ENCODE peak calls at places on chromosomes 3 and 15, in four cellular contexts. S is HepG2, A is A549, C is K562. F is an unnamed sample.

GRCh38 chr3:140023616-140024530 is 88.9 kb downstream of the CLSTN2 start:
- DNase-seq in S (no peak), A (no peak), C (no peak), F (no peak)

GRCh38 chr3:78076379-78076778 is 1036.5 kb downstream of the ROBO2 start:
- DNase-seq in A (no peak), C (no peak), S (no peak), F (no peak)

GRCh38 chr15:29473621-29474105 is 204.0 kb upstream of the NSMCE3 start:
- DNase-seq in C (no peak), S (no peak), A (no peak), F (no peak)

GRCh38 chr3:148131990-148132638 is 565.6 kb upstream of the AGTR1 start:
- DNase-seq in C (no peak), S (no peak), A (no peak), F (no peak)

GRCh38 chr15:45372032-45372995 is 6.0 kb downstream of the GATM start:
- DNase-seq in S (no peak), C (no peak), A (no peak), F (no peak)

GRCh38 chr3:74426571-74426970 is 187.9 kb downstream of the CNTN3 start:
- DNase-seq in S (no peak), A (no peak), C (no peak), F (no peak)

GRCh38 chr3:158709666-158710083 is 22.6 kb downstream of the RARRES1 start:
- DNase-seq in C (peak), S (no peak), A (peak), F (no peak)

GRCh38 chr3:101925564-101925963 is 76.2 kb downstream of the NFKBIZ start:
- DNase-seq in C (no peak), S (no peak), A (peak), F (no peak)

GRCh38 chr3:4314688-4315087 is 11.5 kb downstream of the SETMAR start:
- DNase-seq in S (no peak), C (no peak), A (peak), F (no peak)

GRCh38 chr3:60431599-60431958 is 819.7 kb downstream of the FHIT start:
- DNase-seq in C (peak), S (no peak), A (peak), F (no peak)

GRCh38 chr3:12097972-12098371 is 60.7 kb downstream of the TIMP4 start:
- DNase-seq in A (no peak), S (no peak), C (no peak), F (no peak)

GRCh38 chr15:96230557-96231181 is 99.8 kb upstream of the NR2F2 start:
- DNase-seq in S (no peak), C (no peak), A (peak), F (no peak)

GRCh38 chr3:102979682-102980378 is 545.0 kb downstream of the ZPLD1 start:
- DNase-seq in S (no peak), A (peak), C (no peak), F (no peak)

GRCh38 chr3:134161817-134162396 is 88.8 kb downstream of the RYK start:
- DNase-seq in C (no peak), A (no peak), S (no peak), F (no peak)

GRCh38 chr3:172449468-172450149 is 1.4 kb upstream of the GHSR start:
- DNase-seq in A (no peak), S (no peak), C (peak), F (no peak)

GRCh38 chr3:70471464-70472342 is 159.3 kb upstream of the MDFIC2 start:
- DNase-seq in S (no peak), C (no peak), A (no peak), F (no peak)

GRCh38 chr15:68729789-68730201 is 90.9 kb downstream of the ANP32A start:
- DNase-seq in C (no peak), A (no peak), S (no peak), F (no peak)

GRCh38 chr15:49831206-49831965 is 210.5 kb downstream of the DTWD1 start:
- DNase-seq in C (no peak), S (no peak), A (peak), F (no peak)

GRCh38 chr3:50545781-50546180 is 21.8 kb downstream of the C3orf18 start:
- DNase-seq in C (no peak), S (no peak), A (no peak), F (no peak)

GRCh38 chr15:98150531-98150930 is 190.0 kb downstream of the ARRDC4 start:
- DNase-seq in S (no peak), A (no peak), C (no peak), F (no peak)

GRCh38 chr3:13145131-13145825 is 72.0 kb upstream of the IQSEC1 start:
- DNase-seq in A (peak), C (peak), S (peak), F (no peak)

GRCh38 chr3:42652611-42653302 is 740 bp upstream of the ZBTB47 start:
- DNase-seq in S (peak), A (peak), C (peak), F (peak)

GRCh38 chr15:95286911-95287769 is 1043.4 kb upstream of the NR2F2 start:
- DNase-seq in C (no peak), A (no peak), S (no peak), F (peak)

GRCh38 chr3:35305406-35305805 is 333.9 kb upstream of the ARPP21 start:
- DNase-seq in A (no peak), C (no peak), S (no peak), F (no peak)

GRCh38 chr3:53880396-53881345 is 1.3 kb downstream of the ACTR8 start:
- DNase-seq in A (no peak), C (no peak), S (peak), F (no peak)

GRCh38 chr15:33211409-33211808 is 16.9 kb upstream of the FMN1 start:
- DNase-seq in C (peak), A (no peak), S (no peak), F (no peak)

GRCh38 chr15:62426387-62426956 is 261.4 kb upstream of the C2CD4B start:
- DNase-seq in C (no peak), A (no peak), S (peak), F (no peak)

GRCh38 chr3:10370429-10370828 is 49.5 kb upstream of the SEC13 start:
- DNase-seq in S (no peak), A (no peak), C (peak), F (no peak)

GRCh38 chr15:86522721-86523120 is 443.1 kb downstream of the AGBL1 start:
- DNase-seq in S (no peak), A (no peak), C (no peak), F (no peak)

GRCh38 chr3:120280026-120280425 is 5.0 kb downstream of the GPR156 start:
- DNase-seq in A (no peak), C (no peak), S (no peak), F (no peak)

GRCh38 chr3:120275553-120276092 is 9.4 kb downstream of the GPR156 start:
- DNase-seq in S (no peak), A (no peak), C (no peak), F (no peak)

GRCh38 chr3:120272294-120272693 is 12.7 kb downstream of the GPR156 start:
- DNase-seq in S (no peak), A (no peak), C (no peak), F (no peak)

GRCh38 chr3:120276767-120277166 is 8.3 kb downstream of the GPR156 start:
- DNase-seq in S (no peak), A (no peak), C (no peak), F (no peak)

GRCh38 chr3:120274739-120275167 is 10.3 kb downstream of the GPR156 start:
- DNase-seq in S (peak), C (no peak), A (peak), F (no peak)
- TF ChIP-seq ESRRA in S (no peak), C (no peak), A (no peak), F (no peak)

GRCh38 chr3:71585126-71585525 is 1.6 kb upstream of the FOXP1 start:
- DNase-seq in A (peak), C (peak), S (no peak), F (no peak)
- H3K27ac ChIP-seq in A (peak), C (peak), S (peak), F (no peak)

DNA sequence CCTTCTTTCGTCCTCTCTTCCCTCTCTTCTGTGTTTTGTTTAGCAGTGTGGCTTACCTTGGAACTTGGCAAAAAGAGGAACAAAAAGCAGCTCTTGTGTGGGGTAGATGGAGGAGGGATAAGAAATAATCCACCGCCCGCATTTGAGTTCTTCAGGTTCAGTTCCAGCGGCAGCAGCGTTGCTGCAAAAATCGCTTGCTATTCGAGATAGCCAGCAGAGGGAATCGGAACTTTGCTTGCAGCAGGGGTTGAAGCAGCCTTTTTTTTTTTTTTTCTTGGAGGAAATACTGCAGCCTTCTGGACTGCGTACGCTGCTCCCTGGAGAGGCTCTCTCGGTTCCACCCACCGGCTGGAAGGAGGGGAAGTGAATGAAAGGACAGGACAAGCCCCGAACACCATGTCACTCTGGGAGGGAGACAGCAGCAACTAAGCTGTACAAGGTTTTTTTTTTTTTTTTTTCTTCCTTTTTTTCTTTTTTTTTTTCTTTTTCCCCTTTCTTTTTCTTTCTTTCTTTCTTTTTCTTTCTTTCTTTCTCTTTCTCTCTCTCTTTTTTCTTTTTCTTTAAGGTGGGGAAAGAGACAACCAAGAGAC is at the start of gene RBMS3:
- DNase-seq in S (no peak), A (peak), C (no peak), F (peak)
- TF ChIP-seq POLR2A in S (no peak), A (no peak), C (no peak), F (no peak)

GRCh38 chr15:34724486-34724885 is 30.3 kb downstream of the GJD2 start:
- DNase-seq in S (no peak), A (no peak), C (no peak), F (no peak)

GRCh38 chr15:34719883-34720148 is 35.0 kb downstream of the GJD2 start:
- DNase-seq in S (no peak), A (no peak), C (no peak), F (no peak)

GRCh38 chr15:34721157-34721801 is 33.5 kb downstream of the GJD2 start:
- DNase-seq in A (no peak), S (no peak), C (no peak), F (no peak)

GRCh38 chr15:34719051-34719882 is 35.5 kb downstream of the GJD2 start:
- DNase-seq in S (no peak), C (no peak), A (no peak), F (no peak)

GRCh38 chr15:34721802-34722795 is 32.7 kb downstream of the GJD2 start:
- DNase-seq in C (no peak), A (peak), S (peak), F (no peak)
- TF ChIP-seq ESRRA in C (no peak), A (no peak), S (no peak), F (no peak)

GRCh38 chr3:39147711-39148115 is 5.7 kb downstream of the CSRNP1 start:
- DNase-seq in C (peak), A (no peak), S (no peak), F (no peak)
- H3K27ac ChIP-seq in C (peak), A (peak), S (peak), F (peak)

GRCh38 chr3:107133891-107134290 is 243.3 kb upstream of the CCDC54 start:
- DNase-seq in A (no peak), C (peak), S (no peak), F (no peak)

GRCh38 chr3:107128942-107129341 is 248.3 kb upstream of the CCDC54 start:
- DNase-seq in A (no peak), C (no peak), S (no peak), F (no peak)

GRCh38 chr3:107130089-107130700 is 247.0 kb upstream of the CCDC54 start:
- DNase-seq in A (no peak), C (no peak), S (no peak), F (no peak)

GRCh38 chr3:107132674-107133073 is 244.6 kb upstream of the CCDC54 start:
- DNase-seq in S (no peak), C (peak), A (no peak), F (no peak)
- TF ChIP-seq POLR2A in S (no peak), C (no peak), A (no peak), F (no peak)